ENCODE peak calls at places on chromosomes 6 and 20, in six cellular contexts. Z, L, C, A, H and E are unnamed samples.

GRCh38 chr6:156780117-156780641 is 3.0 kb downstream of the ARID1B start:
- DNase-seq in Z (peak; percentile 89), L (no peak), C (peak; percentile 76), A (peak; percentile 95), H (peak; percentile 52), E (peak; percentile 76)

GRCh38 chr6:28553986-28554881 is 28.6 kb downstream of the GPX5 start:
- DNase-seq in Z (no peak), L (no peak), C (no peak), A (no peak), H (no peak), E (no peak)

GRCh38 chr6:114315841-114316595 is 26.8 kb downstream of the HS3ST5 start:
- DNase-seq in Z (no peak), L (no peak), C (no peak), A (no peak), H (no peak), E (no peak)

GRCh38 chr6:112180095-112180820 is 74.1 kb downstream of the LAMA4 start:
- DNase-seq in Z (peak; percentile 64), L (no peak), C (peak; percentile 83), A (peak; percentile 95), H (peak; percentile 48), E (peak; percentile 79)

GRCh38 chr6:166173292-166173951 is 5.8 kb upstream of the TBXT start:
- DNase-seq in Z (peak; percentile 10), L (no peak), C (no peak), A (no peak), H (peak; percentile 50), E (no peak)

GRCh38 chr6:164856138-164856537 is 453.3 kb downstream of the C6orf118 start:
- DNase-seq in Z (no peak), L (no peak), C (no peak), A (no peak), H (no peak), E (no peak)

GRCh38 chr6:21625642-21626041 is 32.1 kb downstream of the SOX4 start:
- DNase-seq in Z (no peak), L (no peak), C (no peak), A (no peak), H (no peak), E (no peak)

GRCh38 chr20:3661060-3661820 is 2.0 kb downstream of the GFRA4 start:
- DNase-seq in Z (no peak), L (peak; percentile 54), C (no peak), A (no peak), H (peak; percentile 40), E (no peak)

GRCh38 chr6:138089325-138089724 is 17.9 kb downstream of the PERP start:
- DNase-seq in Z (no peak), L (no peak), C (no peak), A (no peak), H (no peak), E (no peak)

GRCh38 chr20:1489328-1489727 is 1.9 kb downstream of the SIRPB2 start:
- DNase-seq in Z (no peak), L (no peak), C (no peak), A (no peak), H (no peak), E (no peak)

GRCh38 chr6:74534485-74535211 is 671.2 kb downstream of the COL12A1 start:
- DNase-seq in Z (no peak), L (no peak), C (no peak), A (no peak), H (peak; percentile 4), E (peak; percentile 26)

GRCh38 chr6:104987218-104987617 is 30.3 kb downstream of the LIN28B start:
- DNase-seq in Z (no peak), L (no peak), C (no peak), A (no peak), H (no peak), E (no peak)

GRCh38 chr20:12318043-12318442 is 400.4 kb downstream of the BTBD3 start:
- DNase-seq in Z (no peak), L (no peak), C (no peak), A (no peak), H (no peak), E (no peak)

GRCh38 chr6:43924222-43924702 is 154.3 kb downstream of the VEGFA start:
- DNase-seq in Z (peak; percentile 74), L (peak; percentile 82), C (no peak), A (no peak), H (no peak), E (no peak)

GRCh38 chr6:42367353-42368011 is 84.2 kb downstream of the TRERF1 start:
- DNase-seq in Z (no peak), L (peak; percentile 75), C (no peak), A (no peak), H (no peak), E (no peak)

GRCh38 chr6:118542184-118542952 is 5.7 kb upstream of the PLN start:
- DNase-seq in Z (peak; percentile 4), L (no peak), C (no peak), A (no peak), H (no peak), E (no peak)

GRCh38 chr20:5938456-5939029 is 11.8 kb downstream of the TRMT6 start:
- DNase-seq in Z (no peak), L (no peak), C (no peak), A (no peak), H (no peak), E (no peak)

GRCh38 chr6:28900577-28901266 is 23.1 kb downstream of the TRIM27 start:
- DNase-seq in Z (no peak), L (no peak), C (no peak), A (no peak), H (no peak), E (no peak)